ENCODE peak calls at places on chromosomes 5 and 9, in six cellular contexts. W is HCT116, D is fibroblast of lung, A is transverse colon, L is MM.1S, O is uterus. T is an unnamed sample.

GRCh38 chr9:93473411-93473810 is 20.0 kb upstream of the FAM120AOS start:
- DNase-seq in A (no peak), W (no peak), O (no peak), L (no peak), D (peak; percentile 17), T (no peak)

GRCh38 chr9:111161015-111161415 is 122.7 kb upstream of the LPAR1 start:
- DNase-seq in W (no peak), A (no peak), O (no peak), L (no peak), D (peak; percentile 83), T (no peak)

GRCh38 chr5:37111426-37112382 is 137.5 kb downstream of the CPLANE1 start:
- DNase-seq in L (peak; percentile 81), D (peak; percentile 31), O (no peak), W (no peak), A (no peak), T (no peak)

GRCh38 chr9:33426843-33427293 is 20.5 kb downstream of the AQP3 start:
- DNase-seq in L (no peak), W (no peak), O (no peak), A (no peak), D (peak; percentile 12), T (no peak)

GRCh38 chr5:53246042-53246836 is 136.7 kb upstream of the MOCS2 start:
- DNase-seq in A (no peak), D (peak; percentile 97), L (peak; percentile 70), W (no peak), O (no peak), T (peak; percentile 47)

GRCh38 chr9:37033753-37034319 is at the start of gene PAX5:
- DNase-seq in O (no peak), W (no peak), L (no peak), A (no peak), D (no peak), T (no peak)

GRCh38 chr9:36928210-36928609 is 105.9 kb downstream of the PAX5 start:
- DNase-seq in D (peak; percentile 20), O (no peak), W (no peak), A (no peak), L (no peak), T (no peak)

GRCh38 chr5:132260714-132261615 is 3.5 kb downstream of the PDLIM4 start:
- DNase-seq in O (peak; percentile 72), W (peak; percentile 72), A (peak; percentile 46), D (peak; percentile 98), L (no peak), T (peak; percentile 87)

GRCh38 chr9:107226431-107226830 is 56.6 kb upstream of the RAD23B start:
- DNase-seq in L (no peak), A (no peak), W (peak; percentile 40), D (no peak), O (no peak), T (no peak)

GRCh38 chr5:2895876-2896275 is 144.4 kb upstream of the IRX2 start:
- DNase-seq in A (no peak), L (no peak), O (no peak), W (no peak), D (no peak), T (peak; percentile 34)
- H3K9me3 ChIP-seq in A (no peaks in the 10 kb centered on the region), L (no peaks in the 10 kb centered on the region), O (no peaks in the 10 kb centered on the region), W (peaks cover 9% of the 10 kb centered on the region), D (no peaks in the 10 kb centered on the region), T (peaks cover 44% of the 10 kb centered on the region)

GRCh38 chr9:91755761-91756638 is 194.0 kb downstream of the ROR2 start:
- DNase-seq in L (no peak), O (no peak), D (no peak), A (no peak), W (no peak), T (no peak)
- H3K4me1 ChIP-seq in L (peaks cover 4% of the 10 kb centered on the region), O (no peaks in the 10 kb centered on the region), D (no peaks in the 10 kb centered on the region), A (peaks cover 13% of the 10 kb centered on the region), W (no peaks in the 10 kb centered on the region), T (no peaks in the 10 kb centered on the region)

GRCh38 chr9:40913096-40913719 is 215.3 kb downstream of the FOXD4L6 start:
- DNase-seq in D (no peak), O (no peak), A (no peak), W (no peak), L (no peak), T (no peak)
- H3K9me3 ChIP-seq in D (no peaks in the 10 kb centered on the region), O (peaks cover 83% of the 10 kb centered on the region), A (peaks cover 74% of the 10 kb centered on the region), W (peaks cover 7% of the 10 kb centered on the region), L (no peaks in the 10 kb centered on the region), T (peaks cover 18% of the 10 kb centered on the region)

GRCh38 chr9:105293408-105293807 is 49.0 kb downstream of the SLC44A1 start:
- DNase-seq in O (no peak), D (no peak), L (no peak), W (no peak), A (no peak), T (no peak)

GRCh38 chr9:105291938-105292337 is 47.5 kb downstream of the SLC44A1 start:
- DNase-seq in A (no peak), D (no peak), L (no peak), O (no peak), W (no peak), T (no peak)

GRCh38 chr9:105291422-105291859 is 47.0 kb downstream of the SLC44A1 start:
- DNase-seq in L (no peak), D (no peak), O (no peak), A (no peak), W (no peak), T (no peak)

GRCh38 chr9:105286098-105286497 is 41.6 kb downstream of the SLC44A1 start:
- DNase-seq in A (no peak), L (no peak), D (peak; percentile 39), W (no peak), O (no peak), T (no peak)

DNA sequence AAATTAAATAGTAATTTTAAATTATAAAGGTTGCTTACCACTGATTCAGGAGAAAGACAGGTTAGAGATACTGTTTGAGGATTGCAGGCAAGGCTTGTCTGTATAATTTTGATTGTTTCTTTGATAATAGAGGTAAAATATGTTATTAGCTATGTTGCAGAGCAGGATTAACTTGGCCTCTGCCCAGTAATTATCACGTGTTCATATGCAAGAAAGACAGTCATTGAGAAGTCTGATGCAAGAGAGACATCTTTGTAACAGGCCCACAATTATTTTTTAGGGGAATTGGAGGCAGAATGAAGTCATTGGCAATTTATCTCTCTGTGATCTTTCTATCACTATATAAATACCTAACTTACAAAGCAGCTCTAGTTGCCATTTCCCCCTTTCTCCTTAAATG is 46.0 kb downstream of the SLC44A1 start:
- DNase-seq in A (no peak), D (peak; percentile 36), L (no peak), W (no peak), O (no peak), T (no peak)
- H3K4me1 ChIP-seq in A (no peaks in the 10 kb centered on the region), D (no peaks in the 10 kb centered on the region), L (peaks cover 17% of the 10 kb centered on the region), W (no peaks in the 10 kb centered on the region), O (peaks cover 6% of the 10 kb centered on the region), T (peaks cover 8% of the 10 kb centered on the region)

GRCh38 chr9:122767821-122768220 is 20.9 kb upstream of the OR5C1 start:
- DNase-seq in D (no peak), L (no peak), W (no peak), O (no peak), A (no peak), T (no peak)
- H3K9me3 ChIP-seq in D (no peaks in the 10 kb centered on the region), L (no peaks in the 10 kb centered on the region), W (no peaks in the 10 kb centered on the region), O (peaks cover 5% of the 10 kb centered on the region), A (no peaks in the 10 kb centered on the region), T (no peaks in the 10 kb centered on the region)

DNA sequence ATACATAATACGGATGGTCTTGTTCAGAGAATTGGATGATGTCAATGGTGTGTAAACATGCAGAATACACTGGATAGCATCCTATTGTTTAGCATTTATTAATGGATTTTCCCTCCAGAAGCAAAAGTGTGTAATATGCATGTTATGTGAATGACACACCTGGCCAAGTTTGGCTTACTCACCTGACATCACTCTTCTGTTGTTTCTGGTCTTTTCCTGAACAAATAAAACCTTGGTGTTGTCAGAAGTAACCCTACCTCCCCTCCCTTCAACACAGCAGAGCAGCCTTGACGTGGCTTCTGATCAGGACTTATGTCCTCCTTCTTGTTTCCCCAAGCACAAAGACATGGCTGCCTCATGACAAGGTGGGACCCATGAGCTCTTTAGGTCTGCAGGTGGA is 517.9 kb downstream of the MTRR start:
- DNase-seq in O (no peak), L (no peak), D (no peak), A (no peak), W (no peak), T (no peak)
- H3K4me1 ChIP-seq in O (no peaks in the 10 kb centered on the region), L (no peaks in the 10 kb centered on the region), D (no peaks in the 10 kb centered on the region), A (no peaks in the 10 kb centered on the region), W (no peaks in the 10 kb centered on the region), T (no peaks in the 10 kb centered on the region)

GRCh38 chr5:9294793-9295465 is 250.9 kb downstream of the SEMA5A start:
- DNase-seq in D (no peak), L (no peak), O (no peak), A (no peak), W (no peak), T (no peak)

GRCh38 chr5:9297171-9297570 is 248.7 kb downstream of the SEMA5A start:
- DNase-seq in O (no peak), W (no peak), D (no peak), L (no peak), A (no peak), T (no peak)

GRCh38 chr5:9301200-9301599 is 244.7 kb downstream of the SEMA5A start:
- DNase-seq in L (no peak), A (no peak), D (no peak), O (no peak), W (no peak), T (no peak)

GRCh38 chr5:9295466-9295801 is 250.4 kb downstream of the SEMA5A start:
- DNase-seq in L (no peak), O (no peak), A (no peak), D (no peak), W (no peak), T (no peak)
- H3K9me3 ChIP-seq in L (no peaks in the 10 kb centered on the region), O (no peaks in the 10 kb centered on the region), A (no peaks in the 10 kb centered on the region), D (no peaks in the 10 kb centered on the region), W (peaks cover 9% of the 10 kb centered on the region), T (no peaks in the 10 kb centered on the region)

GRCh38 chr5:14669975-14670374 is 5.5 kb downstream of the OTULIN start:
- DNase-seq in O (no peak), W (no peak), A (no peak), D (peak; percentile 85), L (no peak), T (no peak)
- H3K4me1 ChIP-seq in O (no peaks in the 10 kb centered on the region), W (peaks cover 14% of the 10 kb centered on the region), A (peaks cover 33% of the 10 kb centered on the region), D (no peaks in the 10 kb centered on the region), L (peaks cover 41% of the 10 kb centered on the region), T (peaks cover 11% of the 10 kb centered on the region)

GRCh38 chr9:24502548-24502947 is 43.1 kb downstream of the IZUMO3 start:
- DNase-seq in L (no peak), A (no peak), D (no peak), W (no peak), O (no peak), T (no peak)
- H3K9me3 ChIP-seq in L (no peaks in the 10 kb centered on the region), A (no peaks in the 10 kb centered on the region), D (no peaks in the 10 kb centered on the region), W (peaks cover 9% of the 10 kb centered on the region), O (no peaks in the 10 kb centered on the region), T (no peaks in the 10 kb centered on the region)